ENCODE peak calls at places on chromosomes 16 and 17, in six cellular contexts. G, D, P, S, K and W are unnamed samples.

GRCh38 chr16:56608876-56609462 is 585 bp downstream of the MT2A start:
- DNase-seq in K (no peak), D (no peak), S (peak; percentile 38), G (no peak), P (no peak), W (no peak)

GRCh38 chr16:84478172-84478948 is 26.1 kb downstream of the MEAK7 start:
- DNase-seq in K (no peak), P (peak; percentile 87), G (no peak), S (peak; percentile 86), D (no peak), W (peak; percentile 43)

GRCh38 chr17:74408262-74408661 is 23.6 kb upstream of the GPRC5C start:
- DNase-seq in S (peak; percentile 51), G (no peak), K (no peak), D (no peak), P (peak; percentile 53), W (no peak)

GRCh38 chr16:17375388-17376304 is 95.1 kb downstream of the XYLT1 start:
- DNase-seq in K (no peak), D (no peak), G (no peak), S (no peak), P (no peak), W (no peak)

GRCh38 chr17:52410781-52411180 is 252.3 kb upstream of the CA10 start:
- DNase-seq in S (no peak), D (no peak), G (no peak), P (no peak), K (no peak), W (no peak)

GRCh38 chr16:4944333-4945281 is 7.7 kb upstream of the PPL start:
- DNase-seq in S (peak; percentile 98), D (peak; percentile 86), G (peak; percentile 84), P (peak; percentile 97), K (peak; percentile 80), W (peak; percentile 96)

GRCh38 chr17:65515512-65515911 is 45.9 kb downstream of the AXIN2 start:
- DNase-seq in P (no peak), G (no peak), D (no peak), S (no peak), K (no peak), W (no peak)

GRCh38 chr17:52143536-52143935 is 15.0 kb downstream of the CA10 start:
- DNase-seq in D (no peak), P (peak; percentile 2), K (no peak), G (no peak), S (no peak), W (no peak)

GRCh38 chr16:70378869-70379493 is 32.3 kb downstream of the DDX19A start:
- DNase-seq in G (no peak), S (no peak), K (no peak), P (no peak), D (no peak), W (no peak)

GRCh38 chr17:66976781-66977201 is 12.3 kb downstream of the CACNG4 start:
- DNase-seq in K (no peak), D (no peak), S (no peak), G (no peak), P (no peak), W (no peak)

GRCh38 chr17:45953561-45953960 is 45.5 kb upstream of the STH start:
- DNase-seq in P (no peak), S (no peak), K (no peak), D (no peak), G (no peak), W (no peak)

GRCh38 chr17:69325518-69326301 is 1.2 kb downstream of the ABCA5 start:
- DNase-seq in K (no peak), P (no peak), D (no peak), S (no peak), G (peak; percentile 46), W (no peak)

GRCh38 chr17:79797492-79798295 is 817 bp upstream of the CBX8 start:
- DNase-seq in G (no peak), S (no peak), K (no peak), D (no peak), P (no peak), W (no peak)
- H3K27ac ChIP-seq in G (peak overlapping the region; percentile 85), S (no peak overlapping the region), K (peak overlapping the region; percentile 92), D (peak overlapping the region; percentile 72), P (no peak overlapping the region), W (peak overlapping the region; percentile 90)

GRCh38 chr17:10055251-10055975 is 143.0 kb downstream of the GAS7 start:
- DNase-seq in D (no peak), G (no peak), P (no peak), S (no peak), K (no peak), W (no peak)
- H3K27ac ChIP-seq in D (no peak overlapping the region), G (no peak overlapping the region), P (no peak overlapping the region), S (no peak overlapping the region), K (peak overlapping the region; percentile 61), W (no peak overlapping the region)

GRCh38 chr16:23072084-23072599 is 77.1 kb downstream of the USP31 start:
- DNase-seq in D (peak; percentile 49), P (peak; percentile 81), G (peak; percentile 84), S (peak; percentile 9), K (peak; percentile 90), W (no peak)
- H3K27ac ChIP-seq in D (no peak overlapping the region), P (no peak overlapping the region), G (peak overlapping the region; percentile 64), S (peak overlapping the region; percentile 54), K (peak overlapping the region; percentile 93), W (peak overlapping the region; percentile 59)

GRCh38 chr16:81324808-81325207 is 10.0 kb downstream of the GAN start:
- DNase-seq in P (no peak), K (no peak), D (no peak), G (no peak), S (no peak), W (no peak)

GRCh38 chr16:81329947-81330346 is 15.2 kb downstream of the GAN start:
- DNase-seq in K (no peak), G (no peak), P (no peak), S (no peak), D (no peak), W (no peak)

GRCh38 chr16:81327483-81328196 is 12.9 kb downstream of the GAN start:
- DNase-seq in D (no peak), K (no peak), S (no peak), P (no peak), G (no peak), W (no peak)

GRCh38 chr16:81321537-81321936 is 6.8 kb downstream of the GAN start:
- DNase-seq in P (no peak), G (no peak), D (no peak), K (no peak), S (no peak), W (no peak)

GRCh38 chr16:81326971-81327370 is 12.2 kb downstream of the GAN start:
- DNase-seq in G (no peak), P (no peak), K (no peak), D (no peak), S (no peak), W (no peak)
- H3K27ac ChIP-seq in G (no peak overlapping the region), P (no peak overlapping the region), K (no peak overlapping the region), D (no peak overlapping the region), S (no peak overlapping the region), W (no peak overlapping the region)

GRCh38 chr16:53216798-53217197 is 162.0 kb downstream of the CHD9 start:
- DNase-seq in K (no peak), G (no peak), P (no peak), S (no peak), D (no peak), W (no peak)

GRCh38 chr16:53211253-53211652 is 156.5 kb downstream of the CHD9 start:
- DNase-seq in P (no peak), K (no peak), D (no peak), S (no peak), G (no peak), W (no peak)

GRCh38 chr16:53209489-53209888 is 154.7 kb downstream of the CHD9 start:
- DNase-seq in S (no peak), D (no peak), G (no peak), K (no peak), P (no peak), W (no peak)

GRCh38 chr16:53213542-53213941 is 158.8 kb downstream of the CHD9 start:
- DNase-seq in G (no peak), S (no peak), D (no peak), P (no peak), K (no peak), W (no peak)

DNA sequence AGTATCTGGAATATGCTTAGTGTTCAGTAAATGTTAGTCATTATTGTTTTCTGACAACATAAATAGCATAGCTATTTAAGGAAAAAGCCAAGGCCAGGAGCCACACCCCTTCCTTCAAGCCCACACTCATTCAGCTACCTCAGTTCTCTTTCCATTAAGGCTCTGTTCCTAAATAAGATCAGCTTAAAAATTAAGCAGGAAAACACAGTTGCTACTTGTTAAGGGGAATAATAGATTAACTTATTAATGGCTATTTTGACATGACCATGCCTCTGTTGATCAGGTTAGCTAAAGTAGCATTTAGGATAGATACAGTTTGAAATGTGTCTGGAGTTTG is 158.1 kb downstream of the CHD9 start:
- DNase-seq in G (no peak), P (no peak), K (no peak), D (no peak), S (no peak), W (no peak)
- H3K27ac ChIP-seq in G (no peak overlapping the region), P (no peak overlapping the region), K (peak overlapping the region; percentile 34), D (no peak overlapping the region), S (no peak overlapping the region), W (no peak overlapping the region)

GRCh38 chr17:59404471-59404870 is 73.0 kb downstream of the YPEL2 start:
- DNase-seq in G (no peak), D (no peak), K (no peak), P (no peak), S (no peak), W (no peak)
- H3K27ac ChIP-seq in G (no peak overlapping the region), D (no peak overlapping the region), K (no peak overlapping the region), P (no peak overlapping the region), S (no peak overlapping the region), W (no peak overlapping the region)

DNA sequence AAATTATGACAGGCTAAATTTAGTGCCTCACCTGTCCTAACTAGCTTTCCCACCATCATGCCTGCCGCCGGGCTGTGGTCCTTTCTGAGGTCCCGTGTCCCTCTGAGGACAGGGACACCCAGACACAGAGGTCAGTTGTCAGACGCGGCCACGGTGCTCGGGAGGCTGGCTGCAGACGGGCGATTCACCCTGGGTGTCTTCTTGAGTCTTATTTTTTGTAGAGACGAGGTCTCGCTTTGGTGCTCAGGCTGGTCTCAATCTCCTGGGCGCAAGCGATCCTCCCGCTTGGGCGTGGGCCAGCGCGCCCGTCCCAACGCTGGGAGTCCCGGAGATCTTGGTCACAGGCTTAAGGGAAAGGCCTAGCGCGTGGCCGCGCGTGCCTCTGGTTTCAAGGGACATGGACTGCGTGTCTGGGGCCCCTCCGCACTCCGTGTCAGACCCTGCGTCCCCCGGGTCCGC is 797 bp upstream of the RAB11FIP3 start:
- DNase-seq in P (peak; percentile 40), G (peak; percentile 44), K (peak; percentile 30), D (no peak), S (peak; percentile 51), W (peak; percentile 76)
- H3K27ac ChIP-seq in P (peak overlapping the region; percentile 62), G (peak overlapping the region; percentile 93), K (peak overlapping the region; percentile 96), D (peak overlapping the region; percentile 91), S (peak overlapping the region; percentile 75), W (peak overlapping the region; percentile 99)